ENCODE peak calls at places on chromosomes 5 and 9, in nine cellular contexts. B, Y, X, C, U, H, W, A and J are unnamed samples.
A peak's percentile ranks its signal among the peaks of the same experiment; 100 is the strongest.

GRCh38 chr9:70117835-70118319 is 74.2 kb downstream of the MAMDC2 start:
- DNase-seq in W (no peak), Y (no peak), U (no peak), A (no peak), H (no peak), C (no peak), X (no peak), B (no peak), J (no peak)

GRCh38 chr5:151780348-151780747 is 8.6 kb downstream of the G3BP1 start:
- DNase-seq in C (no peak), U (no peak), A (no peak), B (no peak), W (no peak), H (no peak), X (peak; percentile 40), Y (no peak), J (no peak)

GRCh38 chr5:159412284-159413046 is 82.2 kb upstream of the IL12B start:
- DNase-seq in U (no peak), Y (no peak), H (peak; percentile 62), W (peak; percentile 26), B (no peak), C (no peak), A (no peak), X (peak; percentile 78), J (peak; percentile 43)

GRCh38 chr5:137728048-137728447 is 7.8 kb downstream of the KLHL3 start:
- DNase-seq in W (no peak), C (no peak), B (no peak), U (no peak), H (no peak), Y (no peak), A (peak; percentile 43), X (no peak), J (no peak)

GRCh38 chr5:177545487-177546261 is 8.7 kb downstream of the FAM193B start:
- DNase-seq in W (peak; percentile 51), A (no peak), C (peak; percentile 91), Y (no peak), B (peak; percentile 87), H (no peak), X (no peak), U (no peak), J (no peak)

GRCh38 chr5:82551840-82552385 is 273.8 kb upstream of the RPS23 start:
- DNase-seq in U (no peak), W (no peak), B (no peak), C (no peak), X (no peak), H (no peak), Y (no peak), A (no peak), J (no peak)

GRCh38 chr9:136325354-136325753 is 2.0 kb upstream of the GPSM1 start:
- DNase-seq in C (no peak), Y (no peak), U (no peak), B (no peak), W (no peak), A (no peak), H (no peak), X (no peak), J (no peak)

GRCh38 chr9:72703574-72703973 is 182.2 kb downstream of the TMC1 start:
- DNase-seq in B (no peak), U (no peak), W (no peak), H (peak; percentile 4), Y (no peak), X (no peak), C (no peak), A (no peak), J (no peak)

GRCh38 chr9:137506274-137506673 is 43.9 kb downstream of the PNPLA7 start:
- DNase-seq in A (no peak), Y (no peak), H (no peak), B (no peak), W (peak; percentile 71), X (peak; percentile 41), C (peak; percentile 42), U (peak; percentile 71), J (no peak)

GRCh38 chr9:137506702-137507171 is 43.5 kb downstream of the PNPLA7 start:
- DNase-seq in U (no peak), X (peak; percentile 56), W (no peak), B (no peak), Y (no peak), H (no peak), A (no peak), C (peak; percentile 56), J (no peak)

GRCh38 chr9:137505421-137506140 is 44.6 kb downstream of the PNPLA7 start:
- DNase-seq in B (no peak), Y (no peak), A (no peak), C (peak; percentile 49), X (peak; percentile 42), W (no peak), H (no peak), U (no peak), J (no peak)

GRCh38 chr9:137502008-137502913 is 43.1 kb upstream of the NSMF start:
- DNase-seq in U (peak; percentile 66), W (no peak), H (no peak), C (no peak), X (no peak), A (no peak), B (no peak), Y (no peak), J (no peak)

GRCh38 chr9:137504432-137504777 is 45.3 kb upstream of the NSMF start:
- DNase-seq in C (no peak), H (no peak), U (no peak), A (no peak), X (peak; percentile 6), Y (no peak), W (no peak), B (no peak), J (no peak)
- TF ChIP-seq POLR2A in C (no peak), H (no peak), U (no peak), A (no peak), X (no peak), Y (no peak), W (no peak), B (no peak), J (no peak)

GRCh38 chr5:80217667-80218066 is 38.2 kb downstream of the SERINC5 start:
- DNase-seq in C (no peak), U (no peak), Y (no peak), H (no peak), B (no peak), A (no peak), X (no peak), W (no peak), J (no peak)

GRCh38 chr5:80216096-80216495 is 39.8 kb downstream of the SERINC5 start:
- DNase-seq in U (no peak), B (no peak), H (no peak), Y (no peak), C (no peak), X (no peak), A (no peak), W (no peak), J (no peak)

GRCh38 chr5:80215523-80215922 is 40.3 kb downstream of the SERINC5 start:
- DNase-seq in Y (no peak), W (no peak), A (no peak), X (no peak), C (no peak), H (no peak), U (no peak), B (no peak), J (no peak)

GRCh38 chr5:80219381-80219780 is 36.5 kb downstream of the SERINC5 start:
- DNase-seq in X (no peak), H (no peak), U (no peak), Y (no peak), W (peak; percentile 54), B (no peak), A (no peak), C (no peak), J (no peak)

DNA sequence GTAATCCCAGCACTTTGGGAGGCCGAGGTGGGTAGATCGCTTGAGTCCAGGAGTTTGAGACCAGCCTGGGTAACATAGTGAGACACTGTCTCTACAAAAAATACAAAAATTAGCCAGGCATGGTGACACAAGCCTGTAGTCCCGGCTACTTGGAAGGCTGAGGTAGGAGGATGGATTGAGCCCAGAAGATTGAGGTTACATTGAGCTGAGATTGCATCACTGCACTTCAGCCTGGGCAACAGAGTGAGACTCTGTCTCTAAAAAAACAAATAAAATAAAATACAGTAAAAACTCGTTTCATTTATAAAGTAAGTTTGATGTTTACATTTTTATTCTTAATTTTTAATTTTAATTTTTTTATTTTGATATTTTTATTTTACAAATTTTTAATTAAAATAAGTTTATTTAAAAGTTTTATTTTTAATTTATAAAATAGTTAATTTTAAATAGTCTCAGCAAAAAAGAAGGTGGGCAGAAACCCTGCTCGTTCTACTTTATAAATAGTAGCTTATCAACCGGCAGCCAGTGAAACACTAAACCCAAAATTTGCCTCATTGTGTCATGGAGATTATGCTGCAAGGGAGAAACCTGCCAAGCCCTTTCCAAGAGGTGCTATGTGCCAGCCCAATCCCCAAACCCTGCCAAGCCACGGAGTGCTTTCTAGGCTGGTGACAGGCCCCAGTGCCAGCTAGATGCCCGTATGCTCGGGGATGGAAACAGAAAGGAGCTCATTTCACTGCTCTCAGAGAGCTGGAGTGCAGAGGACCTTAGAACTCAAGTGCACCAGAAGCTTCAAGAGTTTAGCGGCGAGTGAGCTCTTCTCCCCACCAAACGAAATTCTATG is 38.9 kb downstream of the SERINC5 start:
- DNase-seq in U (no peak), Y (no peak), B (no peak), H (no peak), C (peak; percentile 89), W (peak; percentile 89), A (no peak), X (no peak), J (no peak)
- H3K27ac ChIP-seq in U (no peak overlapping the region), Y (no peak overlapping the region), B (no peak overlapping the region), H (no peak overlapping the region), C (no peak overlapping the region), W (peak overlapping the region; percentile 43), A (no peak overlapping the region), X (peak overlapping the region; percentile 60), J (no peak overlapping the region)

GRCh38 chr9:18394847-18395355 is 79.1 kb upstream of the ADAMTSL1 start:
- DNase-seq in Y (no peak), C (no peak), A (peak; percentile 80), U (no peak), W (no peak), H (no peak), B (no peak), X (no peak), J (no peak)

GRCh38 chr9:18397076-18397475 is 76.9 kb upstream of the ADAMTSL1 start:
- DNase-seq in H (no peak), B (no peak), C (no peak), X (no peak), W (no peak), A (peak; percentile 68), Y (no peak), U (no peak), J (no peak)

GRCh38 chr9:18393340-18394130 is 80.4 kb upstream of the ADAMTSL1 start:
- DNase-seq in Y (no peak), B (peak; percentile 51), C (peak; percentile 79), H (no peak), U (peak; percentile 88), A (peak; percentile 98), W (peak; percentile 76), X (no peak), J (no peak)

GRCh38 chr9:18390393-18390792 is 83.6 kb upstream of the ADAMTSL1 start:
- DNase-seq in A (no peak), B (no peak), X (no peak), U (no peak), W (no peak), Y (no peak), H (no peak), C (no peak), J (no peak)

DNA sequence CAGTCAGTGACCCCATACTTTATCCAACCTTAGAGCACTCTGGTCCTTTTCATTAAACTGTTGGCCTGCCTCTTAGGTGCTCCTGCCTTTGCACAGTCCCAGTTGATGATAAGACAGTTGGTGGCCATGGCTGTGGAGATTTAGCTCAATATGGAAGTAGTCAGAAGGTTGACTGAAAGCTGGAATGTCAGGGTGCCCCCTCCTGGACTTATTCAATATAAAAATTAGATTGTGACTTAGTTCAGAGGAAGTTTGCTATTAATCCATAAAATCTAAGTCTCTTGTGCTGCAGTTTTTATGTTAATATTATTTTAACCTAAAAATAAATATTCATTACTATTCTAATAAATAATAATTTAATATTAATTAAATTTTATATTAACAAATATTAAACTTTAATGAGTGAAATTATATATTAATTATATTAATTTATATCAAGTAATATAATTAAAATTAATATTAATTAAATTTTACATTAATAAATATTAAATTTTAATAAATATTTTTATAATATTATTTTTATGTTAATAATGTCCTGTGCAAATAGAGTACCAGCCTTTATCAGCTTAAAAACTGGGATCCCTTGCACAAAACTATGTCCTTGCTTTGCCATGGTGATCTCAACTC is 77.7 kb upstream of the ADAMTSL1 start:
- DNase-seq in A (peak; percentile 59), X (no peak), C (no peak), Y (no peak), B (no peak), H (no peak), U (peak; percentile 24), W (no peak), J (no peak)
- TF ChIP-seq CTCF in A (peak; percentile 4), X (no peak), C (no peak), Y (no peak), B (no peak), H (peak; percentile 5), U (no peak), W (no peak), J (no peak)

GRCh38 chr5:6633469-6634326 is 458 bp downstream of the SRD5A1 start:
- DNase-seq in U (peak; percentile 11), B (no peak), Y (no peak), A (no peak), C (peak; percentile 72), H (no peak), X (no peak), W (no peak), J (peak; percentile 42)

GRCh38 chr5:6632324-6632930 is 417 bp downstream of the NSUN2 start:
- DNase-seq in U (no peak), B (no peak), A (no peak), Y (no peak), C (peak; percentile 70), H (no peak), W (no peak), X (no peak), J (no peak)

GRCh38 chr5:6634327-6634713 is 1.1 kb downstream of the SRD5A1 start:
- DNase-seq in W (no peak), Y (no peak), C (no peak), X (no peak), B (no peak), U (no peak), A (no peak), H (no peak), J (no peak)

GRCh38 chr5:6631441-6631840 is 1.4 kb downstream of the NSUN2 start:
- DNase-seq in W (no peak), Y (no peak), H (no peak), C (no peak), A (peak; percentile 6), X (no peak), U (no peak), B (no peak), J (no peak)

DNA sequence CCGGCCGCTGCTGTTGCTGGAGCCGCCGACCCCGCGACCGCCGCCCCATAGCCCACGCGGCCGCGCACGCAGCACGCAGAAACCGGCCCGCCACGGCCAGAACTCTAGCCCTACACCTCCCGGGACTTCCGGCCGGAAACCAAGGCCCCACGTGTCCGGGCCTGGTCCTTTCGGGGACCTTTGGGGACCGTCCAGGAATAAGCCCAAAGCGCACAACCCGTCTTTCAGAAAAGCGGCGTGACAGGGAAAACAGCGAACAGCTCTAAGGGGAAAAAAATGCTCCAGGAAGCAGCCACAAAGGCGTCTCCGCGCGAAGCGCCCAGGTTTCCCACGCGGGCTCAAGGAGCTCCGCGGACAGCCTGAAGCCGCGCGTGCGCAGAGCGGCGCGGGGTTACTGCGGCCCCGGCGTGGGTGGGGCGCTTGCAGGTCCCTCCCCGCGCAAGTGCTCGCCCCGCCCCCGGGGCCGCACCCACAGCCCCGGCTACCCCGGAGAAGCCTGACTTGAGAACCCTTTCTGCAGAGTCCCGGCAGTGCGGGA is at the start of the genes NSUN2 and SRD5A1:
- DNase-seq in W (peak; percentile 94), A (peak; percentile 92), U (peak; percentile 94), C (peak; percentile 95), X (peak; percentile 99), B (peak; percentile 77), Y (peak; percentile 93), H (peak; percentile 71), J (peak; percentile 90)
- TF ChIP-seq POLR2A in W (no peak), A (peak; percentile 67), U (peak; percentile 85), C (peak; percentile 41), X (no peak), B (no peak), Y (peak; percentile 69), H (peak; percentile 93), J (peak; percentile 24)